ENCODE peak calls at places on chromosomes 4 and X, in four cellular contexts. One of them, this sample, is unnamed.

GRCh38 chr4:94126669-94127068 is 81.0 kb upstream of the SMARCAD1 start:
- DNase-seq in hepatocyte: peak
- DNase-seq in cardiac fibroblast: no peak
- DNase-seq in keratinocyte: no peak
- DNase-seq in this sample: no peak

GRCh38 chr4:100299019-100299418 is 108.8 kb upstream of the DDIT4L start:
- DNase-seq in hepatocyte: peak
- DNase-seq in cardiac fibroblast: peak
- DNase-seq in keratinocyte: no peak
- DNase-seq in this sample: no peak

GRCh38 chrX:109840585-109840984 is 107.5 kb upstream of the ACSL4 start:
- DNase-seq in hepatocyte: peak
- DNase-seq in cardiac fibroblast: peak
- DNase-seq in keratinocyte: peak
- DNase-seq in this sample: peak

GRCh38 chr4:133865606-133866327 is 335.8 kb downstream of the PABPC4L start:
- DNase-seq in hepatocyte: peak
- DNase-seq in cardiac fibroblast: peak
- DNase-seq in keratinocyte: no peak
- DNase-seq in this sample: peak

GRCh38 chr4:38791005-38791404 is 8.2 kb upstream of the TLR10 start:
- DNase-seq in hepatocyte: no peak
- DNase-seq in cardiac fibroblast: no peak
- DNase-seq in keratinocyte: no peak
- DNase-seq in this sample: no peak

GRCh38 chr4:2402053-2402452 is 16.4 kb downstream of the ZFYVE28 start:
- DNase-seq in hepatocyte: peak
- DNase-seq in cardiac fibroblast: peak
- DNase-seq in keratinocyte: no peak
- DNase-seq in this sample: no peak

GRCh38 chrX:96372313-96373046 is 312.2 kb upstream of the DIAPH2 start:
- DNase-seq in hepatocyte: peak
- DNase-seq in cardiac fibroblast: peak
- DNase-seq in keratinocyte: no peak
- DNase-seq in this sample: peak

GRCh38 chr4:1044469-1045192 is 33.2 kb downstream of the FGFRL1 start:
- DNase-seq in hepatocyte: no peak
- DNase-seq in cardiac fibroblast: no peak
- DNase-seq in keratinocyte: no peak
- DNase-seq in this sample: no peak

GRCh38 chr4:111410571-111410970 is 734.7 kb upstream of the FAM241A start:
- DNase-seq in hepatocyte: no peak
- DNase-seq in cardiac fibroblast: no peak
- DNase-seq in keratinocyte: no peak
- DNase-seq in this sample: no peak

GRCh38 chrX:18424482-18425198 is 768 bp upstream of the CDKL5 start:
- DNase-seq in hepatocyte: peak
- DNase-seq in cardiac fibroblast: peak
- DNase-seq in keratinocyte: no peak
- DNase-seq in this sample: no peak

GRCh38 chrX:31500920-31501319 is 429.1 kb upstream of the FTHL17 start:
- DNase-seq in hepatocyte: no peak
- DNase-seq in cardiac fibroblast: peak
- DNase-seq in keratinocyte: no peak
- DNase-seq in this sample: no peak

GRCh38 chr4:15291133-15291532 is 136.7 kb upstream of the C1QTNF7 start:
- DNase-seq in hepatocyte: no peak
- DNase-seq in cardiac fibroblast: peak
- DNase-seq in keratinocyte: no peak
- DNase-seq in this sample: no peak

GRCh38 chr4:118964891-118965411 is 76.3 kb downstream of the SYNPO2 start:
- DNase-seq in hepatocyte: no peak
- DNase-seq in cardiac fibroblast: peak
- DNase-seq in keratinocyte: no peak
- DNase-seq in this sample: no peak

GRCh38 chrX:12919051-12919450 is 12.6 kb downstream of the TLR8 start:
- DNase-seq in hepatocyte: no peak
- DNase-seq in cardiac fibroblast: no peak
- DNase-seq in keratinocyte: no peak
- DNase-seq in this sample: no peak

GRCh38 chr4:106369456-106370060 is 980 bp upstream of the GIMD1 start:
- DNase-seq in hepatocyte: peak
- DNase-seq in cardiac fibroblast: peak
- DNase-seq in keratinocyte: peak
- DNase-seq in this sample: peak

GRCh38 chr4:15457401-15458201 is 12.1 kb upstream of the CC2D2A start:
- DNase-seq in hepatocyte: peak
- DNase-seq in cardiac fibroblast: peak
- DNase-seq in keratinocyte: no peak
- DNase-seq in this sample: no peak

GRCh38 chrX:19577181-19577810 is 62.0 kb upstream of the MAP3K15 start:
- DNase-seq in hepatocyte: no peak
- DNase-seq in cardiac fibroblast: no peak
- DNase-seq in keratinocyte: no peak
- DNase-seq in this sample: no peak

GRCh38 chrX:10833299-10834169 is 213.1 kb upstream of the MID1 start:
- DNase-seq in hepatocyte: peak
- DNase-seq in cardiac fibroblast: peak
- DNase-seq in keratinocyte: no peak
- DNase-seq in this sample: peak

GRCh38 chrX:153873282-153874090 is 12.5 kb downstream of the L1CAM start:
- DNase-seq in hepatocyte: no peak
- DNase-seq in cardiac fibroblast: no peak
- DNase-seq in keratinocyte: no peak
- DNase-seq in this sample: no peak

GRCh38 chrX:140687706-140688105 is 21.9 kb upstream of the LINC00632 start:
- DNase-seq in hepatocyte: no peak
- DNase-seq in cardiac fibroblast: no peak
- DNase-seq in keratinocyte: no peak
- DNase-seq in this sample: no peak

GRCh38 chr4:82776925-82777542 is 21.6 kb downstream of the SCD5 start:
- DNase-seq in hepatocyte: no peak
- DNase-seq in cardiac fibroblast: no peak
- DNase-seq in keratinocyte: no peak
- DNase-seq in this sample: no peak

GRCh38 chr4:98996056-98996941 is 778 bp downstream of the METAP1 start:
- DNase-seq in hepatocyte: peak
- DNase-seq in cardiac fibroblast: peak
- DNase-seq in keratinocyte: no peak
- DNase-seq in this sample: peak

GRCh38 chr4:79442422-79442821 is 34.4 kb upstream of the GK2 start:
- DNase-seq in hepatocyte: no peak
- DNase-seq in cardiac fibroblast: peak
- DNase-seq in keratinocyte: no peak
- DNase-seq in this sample: no peak

GRCh38 chr4:143381171-143382118 is 44.8 kb downstream of the GAB1 start:
- DNase-seq in hepatocyte: peak
- DNase-seq in cardiac fibroblast: peak
- DNase-seq in keratinocyte: no peak
- DNase-seq in this sample: peak

GRCh38 chrX:84144281-84144680 is 43.7 kb downstream of the RPS6KA6 start:
- DNase-seq in hepatocyte: no peak
- DNase-seq in cardiac fibroblast: peak
- DNase-seq in keratinocyte: no peak
- DNase-seq in this sample: no peak

DNA sequence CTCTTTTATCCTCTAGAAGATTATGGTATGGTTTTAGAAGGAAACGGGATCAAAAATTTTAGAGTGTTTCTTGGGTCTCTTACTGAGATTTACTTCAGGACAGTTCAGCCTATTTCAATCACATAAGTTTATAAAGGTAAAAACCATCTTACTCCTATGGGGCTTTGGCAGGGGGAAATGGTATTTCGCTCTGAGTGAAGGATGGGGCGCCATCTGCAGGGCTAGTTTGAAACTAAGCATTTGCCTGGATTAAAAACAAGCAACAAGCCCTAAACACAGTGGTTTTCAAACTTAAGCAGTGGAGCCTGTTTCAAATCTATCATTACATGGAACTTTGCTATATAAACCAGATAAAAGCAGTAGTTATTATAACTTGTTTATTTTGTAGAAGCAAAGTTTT is 361.5 kb upstream of the FMR1 start:
- DNase-seq in hepatocyte: peak
- DNase-seq in cardiac fibroblast: no peak
- DNase-seq in keratinocyte: no peak
- DNase-seq in this sample: no peak
- TF ChIP-seq CTCF in hepatocyte: peak
- TF ChIP-seq CTCF in cardiac fibroblast: no peak
- TF ChIP-seq CTCF in keratinocyte: no peak
- TF ChIP-seq CTCF in this sample: no peak

DNA sequence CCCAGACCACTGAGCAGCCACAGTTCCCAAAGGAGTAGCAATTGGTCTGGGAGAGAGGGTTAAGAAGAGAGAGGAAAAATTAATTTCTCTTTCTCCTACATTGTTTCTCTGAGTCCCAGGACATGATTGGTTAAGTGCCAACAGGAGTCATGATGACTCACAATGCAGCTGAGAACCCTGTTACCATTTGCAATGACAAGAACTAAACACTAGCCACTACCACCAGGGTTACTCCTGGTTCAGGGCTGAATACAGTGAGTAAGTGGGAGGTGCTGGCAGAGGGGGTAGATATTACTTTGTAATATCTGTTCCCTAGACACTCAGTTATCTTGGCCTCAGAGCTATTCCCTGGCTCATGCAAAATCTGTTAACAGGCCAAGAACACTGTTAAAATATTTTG is 18.0 kb downstream of the ETDC start:
- DNase-seq in hepatocyte: no peak
- DNase-seq in cardiac fibroblast: peak
- DNase-seq in keratinocyte: no peak
- DNase-seq in this sample: no peak
- TF ChIP-seq CTCF in hepatocyte: no peak
- TF ChIP-seq CTCF in cardiac fibroblast: no peak
- TF ChIP-seq CTCF in keratinocyte: no peak
- TF ChIP-seq CTCF in this sample: no peak

GRCh38 chrX:45664727-45665290 is 464.1 kb upstream of the DIPK2B start:
- DNase-seq in hepatocyte: no peak
- DNase-seq in cardiac fibroblast: no peak
- DNase-seq in keratinocyte: no peak
- DNase-seq in this sample: no peak
- TF ChIP-seq CTCF in hepatocyte: no peak
- TF ChIP-seq CTCF in cardiac fibroblast: no peak
- TF ChIP-seq CTCF in keratinocyte: no peak
- TF ChIP-seq CTCF in this sample: no peak

DNA sequence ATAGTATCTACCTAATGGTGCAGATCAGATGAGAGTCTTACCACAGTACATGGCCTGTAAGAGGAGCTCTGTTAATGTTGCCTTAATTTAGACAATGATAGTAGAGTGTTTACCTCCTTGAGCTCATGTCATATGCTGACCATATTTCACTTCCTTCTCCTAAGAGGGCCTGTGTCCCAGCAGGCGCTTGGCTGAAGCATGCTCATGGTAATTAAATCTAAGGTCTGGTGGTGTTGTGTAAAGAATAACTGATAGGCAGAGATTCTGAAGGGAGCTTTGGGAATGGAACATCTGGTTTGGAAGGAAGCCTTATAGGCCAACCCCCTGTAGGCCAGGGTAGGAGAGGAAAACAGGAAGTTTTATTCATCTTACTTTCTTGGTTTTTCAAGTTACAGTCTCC is 300.2 kb downstream of the USP46 start:
- DNase-seq in hepatocyte: no peak
- DNase-seq in cardiac fibroblast: no peak
- DNase-seq in keratinocyte: no peak
- DNase-seq in this sample: no peak
- TF ChIP-seq CTCF in hepatocyte: no peak
- TF ChIP-seq CTCF in cardiac fibroblast: no peak
- TF ChIP-seq CTCF in keratinocyte: no peak
- TF ChIP-seq CTCF in this sample: no peak

GRCh38 chrX:132614297-132614696 is 125.5 kb upstream of the MBNL3 start:
- DNase-seq in hepatocyte: no peak
- DNase-seq in cardiac fibroblast: no peak
- DNase-seq in keratinocyte: no peak
- DNase-seq in this sample: peak

GRCh38 chrX:132613801-132614200 is 125.0 kb upstream of the MBNL3 start:
- DNase-seq in hepatocyte: no peak
- DNase-seq in cardiac fibroblast: no peak
- DNase-seq in keratinocyte: no peak
- DNase-seq in this sample: no peak

GRCh38 chrX:132615396-132616131 is 126.7 kb upstream of the MBNL3 start:
- DNase-seq in hepatocyte: peak
- DNase-seq in cardiac fibroblast: peak
- DNase-seq in keratinocyte: no peak
- DNase-seq in this sample: peak

GRCh38 chrX:132610536-132610935 is 121.7 kb upstream of the MBNL3 start:
- DNase-seq in hepatocyte: no peak
- DNase-seq in cardiac fibroblast: no peak
- DNase-seq in keratinocyte: no peak
- DNase-seq in this sample: no peak

DNA sequence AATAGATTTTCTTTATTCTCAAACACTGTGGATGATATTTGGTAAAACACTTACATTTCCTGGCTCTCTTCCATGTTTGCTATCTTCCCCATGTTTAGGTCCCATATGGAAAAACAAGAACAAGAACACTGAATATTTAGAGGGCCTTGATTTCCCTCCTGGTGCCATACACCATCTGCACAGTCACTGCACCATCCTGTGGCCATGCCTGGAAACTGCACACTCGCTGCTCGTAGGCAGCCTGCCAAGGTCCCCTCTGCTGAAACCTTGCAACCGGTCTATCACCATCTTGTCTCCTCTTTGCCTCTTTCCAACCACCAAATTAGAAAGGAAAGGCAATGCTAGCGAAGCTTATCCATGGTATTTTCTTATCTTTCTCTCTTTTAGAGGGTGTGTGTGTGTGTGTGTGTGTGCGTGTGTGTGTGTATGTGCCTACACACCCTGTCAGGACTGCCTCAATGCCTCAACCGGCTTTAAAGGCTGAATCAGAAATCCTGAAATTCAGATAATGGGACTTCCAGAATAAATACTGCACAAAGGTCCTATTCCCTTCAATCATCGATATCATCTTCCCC is 124.2 kb upstream of the MBNL3 start:
- DNase-seq in hepatocyte: peak
- DNase-seq in cardiac fibroblast: peak
- DNase-seq in keratinocyte: no peak
- DNase-seq in this sample: peak
- TF ChIP-seq CTCF in hepatocyte: peak
- TF ChIP-seq CTCF in cardiac fibroblast: peak
- TF ChIP-seq CTCF in keratinocyte: peak
- TF ChIP-seq CTCF in this sample: peak

GRCh38 chr4:139015948-139016451 is 419 bp downstream of the NOCT start:
- DNase-seq in hepatocyte: peak
- DNase-seq in cardiac fibroblast: peak
- DNase-seq in keratinocyte: no peak
- DNase-seq in this sample: no peak
- TF ChIP-seq CTCF in hepatocyte: no peak
- TF ChIP-seq CTCF in cardiac fibroblast: no peak
- TF ChIP-seq CTCF in keratinocyte: no peak
- TF ChIP-seq CTCF in this sample: no peak

GRCh38 chrX:53071604-53072417 is 10.4 kb upstream of the TSPYL2 start:
- DNase-seq in hepatocyte: peak
- DNase-seq in cardiac fibroblast: peak
- DNase-seq in keratinocyte: peak
- DNase-seq in this sample: peak
- TF ChIP-seq CTCF in hepatocyte: peak
- TF ChIP-seq CTCF in cardiac fibroblast: peak
- TF ChIP-seq CTCF in keratinocyte: peak
- TF ChIP-seq CTCF in this sample: peak

GRCh38 chr4:47463235-47463956 is at the start of gene COMMD8:
- DNase-seq in hepatocyte: peak
- DNase-seq in cardiac fibroblast: peak
- DNase-seq in keratinocyte: peak
- DNase-seq in this sample: peak
- TF ChIP-seq CTCF in hepatocyte: peak
- TF ChIP-seq CTCF in cardiac fibroblast: peak
- TF ChIP-seq CTCF in keratinocyte: no peak
- TF ChIP-seq CTCF in this sample: no peak

This sample was measured in Calu3.